ENCODE peak calls at places on chromosomes 1 and 21, in ten cellular contexts. J, N, W, Y, G, T, U, Q, C and S are unnamed samples.

GRCh38 chr1:13760921-13761320 is 60.9 kb downstream of the PRDM2 start:
- DNase-seq in J (no peak), N (no peak), W (no peak), Y (no peak), G (no peak), T (no peak), U (no peak), Q (no peak), C (no peak), S (no peak)

GRCh38 chr1:211910917-211911485 is 80.4 kb upstream of the LPGAT1 start:
- DNase-seq in J (no peak), N (no peak), W (no peak), Y (no peak), G (no peak), T (no peak), U (no peak), Q (no peak), C (no peak), S (no peak)

GRCh38 chr1:93061895-93062792 is 16.9 kb upstream of the MTF2 start:
- DNase-seq in J (peak; percentile 12), N (no peak), W (no peak), Y (peak; percentile 21), G (peak; percentile 14), T (no peak), U (no peak), Q (peak; percentile 1), C (peak; percentile 43), S (no peak)

GRCh38 chr1:212608956-212609700 is 567 bp downstream of the ATF3 start:
- DNase-seq in J (peak; percentile 11), N (peak; percentile 28), W (peak; percentile 67), Y (peak; percentile 46), G (peak; percentile 60), T (peak; percentile 6), U (peak; percentile 63), Q (no peak), C (peak; percentile 61), S (no peak)

GRCh38 chr21:37574751-37575150 is 208.2 kb downstream of the DYRK1A start:
- DNase-seq in J (no peak), N (no peak), W (no peak), Y (no peak), G (no peak), T (no peak), U (no peak), Q (no peak), C (no peak), S (no peak)

GRCh38 chr1:228163004-228163753 is 2.4 kb upstream of the IBA57 start:
- DNase-seq in J (no peak), N (no peak), W (no peak), Y (no peak), G (no peak), T (no peak), U (peak; percentile 82), Q (peak; percentile 15), C (peak; percentile 51), S (no peak)

GRCh38 chr1:235049217-235049616 is 79.4 kb downstream of the TOMM20 start:
- DNase-seq in J (no peak), N (no peak), W (no peak), Y (no peak), G (no peak), T (no peak), U (no peak), Q (no peak), C (no peak), S (no peak)

GRCh38 chr1:15168479-15168878 is 14.9 kb downstream of the TMEM51 start:
- DNase-seq in J (no peak), N (no peak), W (no peak), Y (no peak), G (no peak), T (no peak), U (no peak), Q (peak; percentile 59), C (no peak), S (no peak)

GRCh38 chr1:234583755-234584430 is 26.1 kb downstream of the IRF2BP2 start:
- DNase-seq in J (no peak), N (no peak), W (peak; percentile 45), Y (no peak), G (peak; percentile 55), T (no peak), U (peak; percentile 66), Q (no peak), C (no peak), S (no peak)

GRCh38 chr1:165075725-165076370 is 280.7 kb downstream of the LMX1A start:
- DNase-seq in J (no peak), N (no peak), W (no peak), Y (no peak), G (no peak), T (no peak), U (peak; percentile 30), Q (no peak), C (no peak), S (no peak)

GRCh38 chr1:2052096-2052569 is 1.9 kb downstream of the PRKCZ start:
- DNase-seq in J (no peak), N (no peak), W (no peak), Y (no peak), G (no peak), T (no peak), U (no peak), Q (no peak), C (no peak), S (no peak)

GRCh38 chr21:46153259-46154154 is 1.9 kb downstream of the FTCD start:
- DNase-seq in J (no peak), N (peak; percentile 31), W (peak; percentile 40), Y (peak; percentile 24), G (peak; percentile 63), T (no peak), U (peak; percentile 74), Q (no peak), C (peak; percentile 50), S (no peak)

GRCh38 chr1:43947890-43948437 is 1.2 kb downstream of the IPO13 start:
- DNase-seq in J (no peak), N (no peak), W (no peak), Y (no peak), G (peak; percentile 34), T (no peak), U (no peak), Q (no peak), C (no peak), S (no peak)

GRCh38 chr1:183757061-183757460 is 47.9 kb upstream of the RGL1 start:
- DNase-seq in J (no peak), N (no peak), W (no peak), Y (no peak), G (no peak), T (no peak), U (no peak), Q (peak; percentile 58), C (no peak), S (no peak)

GRCh38 chr1:34754878-34755637 is at the start of gene GJB5:
- DNase-seq in J (no peak), N (no peak), W (no peak), Y (no peak), G (no peak), T (no peak), U (no peak), Q (no peak), C (peak; percentile 14), S (no peak)

GRCh38 chr1:19165501-19165900 is 44.6 kb downstream of the UBR4 start:
- DNase-seq in J (no peak), N (no peak), W (no peak), Y (no peak), G (no peak), T (no peak), U (no peak), Q (no peak), C (peak; percentile 54), S (no peak)

GRCh38 chr1:102084771-102085535 is 88.2 kb upstream of the OLFM3 start:
- DNase-seq in J (no peak), N (no peak), W (no peak), Y (no peak), G (no peak), T (no peak), U (no peak), Q (no peak), C (no peak), S (no peak)

GRCh38 chr1:186865861-186866260 is 37.1 kb downstream of the PLA2G4A start:
- DNase-seq in J (no peak), N (no peak), W (no peak), Y (no peak), G (no peak), T (no peak), U (no peak), Q (no peak), C (no peak), S (no peak)

GRCh38 chr1:20102875-20103274 is 16.5 kb downstream of the PLA2G2D start:
- DNase-seq in J (no peak), N (no peak), W (no peak), Y (no peak), G (no peak), T (no peak), U (no peak), Q (peak; percentile 15), C (no peak), S (no peak)

GRCh38 chr1:8396912-8397406 is 79.0 kb downstream of the SLC45A1 start:
- DNase-seq in J (no peak), N (no peak), W (no peak), Y (peak; percentile 6), G (no peak), T (no peak), U (no peak), Q (peak; percentile 100), C (peak; percentile 34), S (no peak)

GRCh38 chr1:7679873-7680790 is 91.0 kb upstream of the VAMP3 start:
- DNase-seq in J (peak; percentile 5), N (peak; percentile 43), W (peak; percentile 71), Y (peak; percentile 35), G (peak; percentile 75), T (peak; percentile 12), U (peak; percentile 53), Q (no peak), C (peak; percentile 58), S (peak; percentile 52)

GRCh38 chr1:183543619-183544204 is 46.5 kb downstream of the NCF2 start:
- DNase-seq in J (no peak), N (no peak), W (peak; percentile 21), Y (no peak), G (peak; percentile 56), T (no peak), U (no peak), Q (peak; percentile 37), C (no peak), S (no peak)

GRCh38 chr1:231828182-231828920 is 201.8 kb downstream of the DISC1 start:
- DNase-seq in J (no peak), N (no peak), W (no peak), Y (no peak), G (no peak), T (no peak), U (no peak), Q (peak; percentile 97), C (no peak), S (no peak)

GRCh38 chr1:67563684-67564083 is 121.3 kb upstream of the GADD45A start:
- DNase-seq in J (no peak), N (no peak), W (no peak), Y (no peak), G (no peak), T (no peak), U (no peak), Q (no peak), C (no peak), S (no peak)

GRCh38 chr1:219713981-219714381 is 101.1 kb upstream of the ZC3H11B start:
- DNase-seq in J (no peak), N (no peak), W (no peak), Y (no peak), G (no peak), T (no peak), U (no peak), Q (peak; percentile 51), C (no peak), S (no peak)

GRCh38 chr21:42437786-42438185 is 34.1 kb downstream of the UBASH3A start:
- DNase-seq in J (no peak), N (no peak), W (no peak), Y (no peak), G (no peak), T (no peak), U (no peak), Q (no peak), C (no peak), S (no peak)

GRCh38 chr21:41559658-41560599 is 52.0 kb upstream of the TMPRSS2 start:
- DNase-seq in J (no peak), N (no peak), W (no peak), Y (no peak), G (no peak), T (no peak), U (no peak), Q (peak; percentile 20), C (no peak), S (no peak)

GRCh38 chr1:46168463-46168862 is 6.4 kb upstream of the TSPAN1 start:
- DNase-seq in J (no peak), N (no peak), W (no peak), Y (no peak), G (no peak), T (no peak), U (no peak), Q (no peak), C (no peak), S (no peak)